ENCODE peak calls at places on chromosomes 3 and 15, in eight cellular contexts. L is sigmoid colon, H is HepG2, A is GM23338, F is esophagus muscularis mucosa, N is GM12891, D is HCT116, M is Panc1. P is an unnamed sample.
A peak's percentile ranks its signal among the peaks of the same experiment; 100 is the strongest.

GRCh38 chr3:10522646-10523303 is 17.4 kb upstream of the ATP2B2 start:
- DNase-seq in L (peak; percentile 36), H (no peak), A (no peak), F (no peak), N (no peak), D (no peak), M (no peak), P (no peak)

GRCh38 chr15:40322531-40323238 is 807 bp upstream of the INAFM2 start:
- DNase-seq in L (peak; percentile 83), H (peak; percentile 53), A (peak; percentile 47), F (no peak), N (no peak), D (no peak), M (no peak), P (no peak)

GRCh38 chr15:82040862-82041261 is 5.0 kb downstream of the MEX3B start:
- DNase-seq in L (no peak), H (no peak), A (peak; percentile 82), F (no peak), N (no peak), D (no peak), M (no peak), P (no peak)

GRCh38 chr3:71684752-71685151 is 40.5 kb downstream of the EIF4E3 start:
- DNase-seq in L (peak; percentile 68), H (no peak), A (no peak), F (no peak), N (no peak), D (no peak), M (no peak), P (peak; percentile 69)

GRCh38 chr3:81749285-81749684 is 12.2 kb downstream of the GBE1 start:
- DNase-seq in L (no peak), H (no peak), A (peak; percentile 44), F (no peak), N (no peak), D (no peak), M (no peak), P (no peak)

GRCh38 chr3:176430244-176430893 is 766.9 kb downstream of the TBL1XR1 start:
- DNase-seq in L (no peak), H (peak; percentile 8), A (peak; percentile 68), F (no peak), N (no peak), D (peak; percentile 34), M (no peak), P (no peak)

GRCh38 chr3:179297971-179298725 is 24.7 kb upstream of the ZNF639 start:
- DNase-seq in L (no peak), H (no peak), A (no peak), F (peak; percentile 75), N (no peak), D (no peak), M (no peak), P (no peak)

GRCh38 chr15:42605281-42605744 is 29.9 kb downstream of the STARD9 start:
- DNase-seq in L (no peak), H (no peak), A (no peak), F (no peak), N (no peak), D (no peak), M (no peak), P (no peak)

GRCh38 chr3:117045143-117045542 is 335.6 kb downstream of the TUSC7 start:
- DNase-seq in L (peak; percentile 66), H (no peak), A (peak; percentile 80), F (no peak), N (no peak), D (no peak), M (no peak), P (no peak)

GRCh38 chr15:30906366-30906765 is 2.7 kb downstream of the FAN1 start:
- DNase-seq in L (no peak), H (no peak), A (no peak), F (no peak), N (no peak), D (no peak), M (no peak), P (peak; percentile 84)

GRCh38 chr15:48865387-48866079 is 12.4 kb upstream of the EID1 start:
- DNase-seq in L (no peak), H (no peak), A (peak; percentile 47), F (no peak), N (no peak), D (no peak), M (no peak), P (no peak)

GRCh38 chr3:25007974-25008658 is 419.9 kb upstream of the RARB start:
- DNase-seq in L (no peak), H (no peak), A (no peak), F (no peak), N (no peak), D (no peak), M (no peak), P (peak; percentile 22)

GRCh38 chr3:141000027-141000663 is 51.0 kb upstream of the SPSB4 start:
- DNase-seq in L (peak; percentile 74), H (peak; percentile 43), A (peak; percentile 86), F (no peak), N (no peak), D (peak; percentile 54), M (peak; percentile 41), P (peak; percentile 33)

GRCh38 chr15:78906310-78906608 is 33.6 kb downstream of the MORF4L1 start:
- DNase-seq in L (no peak), H (peak; percentile 30), A (no peak), F (no peak), N (no peak), D (no peak), M (peak; percentile 32), P (no peak)
- TF ChIP-seq POLR2AphosphoS5 in L (no peak), H (no peak), A (no peak), F (no peak), N (no peak), D (no peak), M (peak; percentile 41), P (no peak)

GRCh38 chr3:16183601-16184270 is 9.3 kb downstream of the GALNT15 start:
- DNase-seq in L (no peak), H (no peak), A (no peak), F (no peak), N (no peak), D (no peak), M (no peak), P (no peak)
- TF ChIP-seq POLR2AphosphoS5 in L (peak; percentile 13), H (no peak), A (no peak), F (peak; percentile 10), N (no peak), D (no peak), M (no peak), P (no peak)

DNA sequence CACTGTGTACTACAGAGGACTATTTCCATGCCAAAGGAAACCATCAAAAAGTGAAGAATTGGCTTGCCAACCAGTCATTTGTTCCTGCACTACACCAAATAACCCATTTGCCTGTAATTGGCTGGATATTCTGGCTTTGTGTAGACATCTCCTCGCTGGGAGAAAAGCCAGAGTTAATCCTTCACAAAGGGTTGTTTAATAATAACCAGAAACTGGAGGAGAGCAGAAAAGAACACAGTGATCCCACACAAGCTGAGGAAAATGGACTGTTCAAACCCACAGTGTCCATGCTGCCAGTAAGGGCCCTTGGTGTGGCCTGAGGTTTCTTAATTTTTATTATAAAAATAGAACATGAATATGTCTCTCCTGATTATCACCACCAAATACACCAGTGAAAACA is 294.0 kb downstream of the RORA start:
- DNase-seq in L (peak; percentile 76), H (no peak), A (no peak), F (no peak), N (no peak), D (no peak), M (no peak), P (no peak)
- TF ChIP-seq POLR2AphosphoS5 in L (peak; percentile 86), H (no peak), A (no peak), F (peak; percentile 70), N (no peak), D (no peak), M (no peak), P (no peak)

GRCh38 chr3:183253364-183253960 is 409 bp downstream of the B3GNT5 start:
- DNase-seq in L (peak; percentile 91), H (no peak), A (no peak), F (no peak), N (peak; percentile 8), D (no peak), M (no peak), P (peak; percentile 75)
- TF ChIP-seq POLR2AphosphoS5 in L (peak; percentile 69), H (no peak), A (no peak), F (peak; percentile 47), N (no peak), D (no peak), M (no peak), P (peak; percentile 35)

GRCh38 chr3:188954590-188955208 is 217.1 kb upstream of the TPRG1 start:
- DNase-seq in L (peak; percentile 94), H (peak; percentile 68), A (peak; percentile 90), F (peak; percentile 96), N (no peak), D (peak; percentile 79), M (peak; percentile 78), P (peak; percentile 76)
- TF ChIP-seq POLR2AphosphoS5 in L (peak; percentile 63), H (no peak), A (no peak), F (peak; percentile 84), N (no peak), D (no peak), M (no peak), P (peak; percentile 81)

DNA sequence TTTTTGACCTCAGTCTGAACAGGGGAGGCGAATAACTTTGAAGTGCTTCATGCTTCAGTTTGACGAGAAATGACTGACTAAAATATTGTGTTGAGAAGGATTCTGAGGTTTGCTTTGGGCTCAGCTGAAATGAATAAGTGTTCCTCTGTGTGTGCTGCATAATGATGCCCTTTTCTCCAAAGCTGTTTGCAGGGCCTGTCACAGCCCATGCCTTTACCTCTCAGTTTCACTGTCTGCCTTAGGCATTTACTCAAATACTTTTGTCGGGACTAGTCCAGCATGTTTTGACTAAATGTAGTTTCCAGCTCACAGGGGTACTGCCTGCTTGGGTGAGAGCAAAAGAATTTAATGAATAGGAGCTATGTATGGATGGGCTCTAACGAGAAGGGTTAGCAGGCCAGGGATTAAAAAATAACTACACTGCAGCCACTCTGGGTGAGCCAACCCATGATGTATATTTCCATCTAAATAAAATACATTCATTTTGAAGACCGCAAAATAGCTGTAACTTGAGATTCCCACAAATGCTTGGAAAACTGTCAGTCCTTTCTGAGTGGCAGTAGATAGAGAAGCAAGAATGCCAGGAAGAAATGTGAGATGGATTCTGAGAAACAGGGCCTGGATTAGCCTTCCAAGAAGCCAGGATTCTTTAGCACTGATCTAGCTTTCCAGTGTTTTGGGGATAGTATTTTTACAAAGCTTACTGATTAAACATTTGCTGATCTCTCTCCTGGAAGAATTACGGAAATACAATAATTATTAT is 549.2 kb upstream of the TBL1XR1 start:
- DNase-seq in L (no peak), H (no peak), A (no peak), F (no peak), N (no peak), D (no peak), M (no peak), P (no peak)
- TF ChIP-seq POLR2AphosphoS5 in L (no peak), H (no peak), A (no peak), F (no peak), N (no peak), D (no peak), M (no peak), P (no peak)

P was measured in prostate gland.